ENCODE peak calls at places on chromosome 21, in six cellular contexts. One of them, this sample, is unnamed.

GRCh38 chr21:16330340-16331319 is 600.8 kb downstream of the USP25 start:
- DNase-seq in T47D: peak
- DNase-seq in activated CD8-positive, alpha-beta memory T cell treated with anti-CD3 and anti-CD28 coated beads, Interleukin-2, amount 10 ng/mL, durations not matched to agents 7 days and 5 days: no peak
- DNase-seq in NT2/D1: peak
- DNase-seq in NCI-H1694: peak
- DNase-seq in brain pericyte: peak
- DNase-seq in this sample: no peak

GRCh38 chr21:40053007-40053406 is 185.8 kb downstream of the PCP4 start:
- DNase-seq in T47D: no peak
- DNase-seq in activated CD8-positive, alpha-beta memory T cell treated with anti-CD3 and anti-CD28 coated beads, Interleukin-2, amount 10 ng/mL, durations not matched to agents 7 days and 5 days: no peak
- DNase-seq in NT2/D1: no peak
- DNase-seq in NCI-H1694: peak
- DNase-seq in brain pericyte: no peak
- DNase-seq in this sample: no peak

GRCh38 chr21:33360281-33360680 is 35.5 kb downstream of the IFNAR1 start:
- DNase-seq in T47D: no peak
- DNase-seq in activated CD8-positive, alpha-beta memory T cell treated with anti-CD3 and anti-CD28 coated beads, Interleukin-2, amount 10 ng/mL, durations not matched to agents 7 days and 5 days: no peak
- DNase-seq in NT2/D1: no peak
- DNase-seq in NCI-H1694: no peak
- DNase-seq in brain pericyte: no peak
- DNase-seq in this sample: peak

GRCh38 chr21:41387042-41387819 is 25.4 kb downstream of the MX2 start:
- DNase-seq in T47D: no peak
- DNase-seq in activated CD8-positive, alpha-beta memory T cell treated with anti-CD3 and anti-CD28 coated beads, Interleukin-2, amount 10 ng/mL, durations not matched to agents 7 days and 5 days: no peak
- DNase-seq in NT2/D1: no peak
- DNase-seq in NCI-H1694: no peak
- DNase-seq in brain pericyte: no peak
- DNase-seq in this sample: no peak

GRCh38 chr21:46325073-46325912 is 1.3 kb downstream of the PCNT start:
- DNase-seq in T47D: peak
- DNase-seq in activated CD8-positive, alpha-beta memory T cell treated with anti-CD3 and anti-CD28 coated beads, Interleukin-2, amount 10 ng/mL, durations not matched to agents 7 days and 5 days: peak
- DNase-seq in NT2/D1: peak
- DNase-seq in NCI-H1694: peak
- DNase-seq in brain pericyte: no peak
- DNase-seq in this sample: peak

GRCh38 chr21:27519357-27519756 is 552.5 kb upstream of the ADAMTS5 start:
- DNase-seq in T47D: no peak
- DNase-seq in activated CD8-positive, alpha-beta memory T cell treated with anti-CD3 and anti-CD28 coated beads, Interleukin-2, amount 10 ng/mL, durations not matched to agents 7 days and 5 days: no peak
- DNase-seq in NT2/D1: no peak
- DNase-seq in NCI-H1694: peak
- DNase-seq in brain pericyte: peak
- DNase-seq in this sample: peak

GRCh38 chr21:38979271-38980196 is 173.8 kb downstream of the ETS2 start:
- DNase-seq in T47D: peak
- DNase-seq in activated CD8-positive, alpha-beta memory T cell treated with anti-CD3 and anti-CD28 coated beads, Interleukin-2, amount 10 ng/mL, durations not matched to agents 7 days and 5 days: peak
- DNase-seq in NT2/D1: peak
- DNase-seq in NCI-H1694: no peak
- DNase-seq in brain pericyte: no peak
- DNase-seq in this sample: no peak

GRCh38 chr21:46117586-46118304 is 19.8 kb downstream of the COL6A2 start:
- DNase-seq in T47D: no peak
- DNase-seq in activated CD8-positive, alpha-beta memory T cell treated with anti-CD3 and anti-CD28 coated beads, Interleukin-2, amount 10 ng/mL, durations not matched to agents 7 days and 5 days: peak
- DNase-seq in NT2/D1: no peak
- DNase-seq in NCI-H1694: no peak
- DNase-seq in brain pericyte: no peak
- DNase-seq in this sample: peak

GRCh38 chr21:33660406-33660805 is 18.1 kb downstream of the ITSN1 start:
- DNase-seq in T47D: no peak
- DNase-seq in activated CD8-positive, alpha-beta memory T cell treated with anti-CD3 and anti-CD28 coated beads, Interleukin-2, amount 10 ng/mL, durations not matched to agents 7 days and 5 days: no peak
- DNase-seq in NT2/D1: no peak
- DNase-seq in NCI-H1694: no peak
- DNase-seq in brain pericyte: no peak
- DNase-seq in this sample: no peak

GRCh38 chr21:38380391-38381137 is 117.7 kb downstream of the ERG start:
- DNase-seq in T47D: no peak
- DNase-seq in activated CD8-positive, alpha-beta memory T cell treated with anti-CD3 and anti-CD28 coated beads, Interleukin-2, amount 10 ng/mL, durations not matched to agents 7 days and 5 days: no peak
- DNase-seq in NT2/D1: no peak
- DNase-seq in NCI-H1694: peak
- DNase-seq in brain pericyte: no peak
- DNase-seq in this sample: peak

GRCh38 chr21:39014751-39015150 is 168.5 kb downstream of the PSMG1 start:
- DNase-seq in T47D: no peak
- DNase-seq in activated CD8-positive, alpha-beta memory T cell treated with anti-CD3 and anti-CD28 coated beads, Interleukin-2, amount 10 ng/mL, durations not matched to agents 7 days and 5 days: no peak
- DNase-seq in NT2/D1: no peak
- DNase-seq in NCI-H1694: no peak
- DNase-seq in brain pericyte: peak
- DNase-seq in this sample: peak

GRCh38 chr21:41365377-41366107 is 3.7 kb downstream of the MX2 start:
- DNase-seq in T47D: no peak
- DNase-seq in activated CD8-positive, alpha-beta memory T cell treated with anti-CD3 and anti-CD28 coated beads, Interleukin-2, amount 10 ng/mL, durations not matched to agents 7 days and 5 days: no peak
- DNase-seq in NT2/D1: no peak
- DNase-seq in NCI-H1694: no peak
- DNase-seq in brain pericyte: no peak
- DNase-seq in this sample: no peak

GRCh38 chr21:15063081-15063820 is 1.5 kb downstream of the NRIP1 start:
- DNase-seq in T47D: peak
- DNase-seq in activated CD8-positive, alpha-beta memory T cell treated with anti-CD3 and anti-CD28 coated beads, Interleukin-2, amount 10 ng/mL, durations not matched to agents 7 days and 5 days: no peak
- DNase-seq in NT2/D1: no peak
- DNase-seq in NCI-H1694: no peak
- DNase-seq in brain pericyte: no peak
- DNase-seq in this sample: peak

GRCh38 chr21:16514316-16514715 is 784.5 kb downstream of the USP25 start:
- DNase-seq in T47D: no peak
- DNase-seq in activated CD8-positive, alpha-beta memory T cell treated with anti-CD3 and anti-CD28 coated beads, Interleukin-2, amount 10 ng/mL, durations not matched to agents 7 days and 5 days: no peak
- DNase-seq in NT2/D1: no peak
- DNase-seq in NCI-H1694: no peak
- DNase-seq in brain pericyte: no peak
- DNase-seq in this sample: no peak

GRCh38 chr21:44869860-44870747 is 3.4 kb downstream of the PTTG1IP start:
- DNase-seq in T47D: peak
- DNase-seq in activated CD8-positive, alpha-beta memory T cell treated with anti-CD3 and anti-CD28 coated beads, Interleukin-2, amount 10 ng/mL, durations not matched to agents 7 days and 5 days: no peak
- DNase-seq in NT2/D1: no peak
- DNase-seq in NCI-H1694: no peak
- DNase-seq in brain pericyte: no peak
- DNase-seq in this sample: peak

GRCh38 chr21:46318464-46318845 is 5.2 kb downstream of the C21orf58 start:
- DNase-seq in T47D: no peak
- DNase-seq in activated CD8-positive, alpha-beta memory T cell treated with anti-CD3 and anti-CD28 coated beads, Interleukin-2, amount 10 ng/mL, durations not matched to agents 7 days and 5 days: no peak
- DNase-seq in NT2/D1: no peak
- DNase-seq in NCI-H1694: no peak
- DNase-seq in brain pericyte: no peak
- DNase-seq in this sample: no peak

GRCh38 chr21:42258150-42258884 is 39.4 kb downstream of the ABCG1 start:
- DNase-seq in T47D: peak
- DNase-seq in activated CD8-positive, alpha-beta memory T cell treated with anti-CD3 and anti-CD28 coated beads, Interleukin-2, amount 10 ng/mL, durations not matched to agents 7 days and 5 days: peak
- DNase-seq in NT2/D1: peak
- DNase-seq in NCI-H1694: peak
- DNase-seq in brain pericyte: no peak
- DNase-seq in this sample: peak

GRCh38 chr21:31874817-31875216 is 2.0 kb downstream of the HUNK start:
- DNase-seq in T47D: peak
- DNase-seq in activated CD8-positive, alpha-beta memory T cell treated with anti-CD3 and anti-CD28 coated beads, Interleukin-2, amount 10 ng/mL, durations not matched to agents 7 days and 5 days: no peak
- DNase-seq in NT2/D1: no peak
- DNase-seq in NCI-H1694: no peak
- DNase-seq in brain pericyte: no peak
- DNase-seq in this sample: peak

GRCh38 chr21:29775462-29775861 is 164.3 kb downstream of the GRIK1 start:
- DNase-seq in T47D: no peak
- DNase-seq in activated CD8-positive, alpha-beta memory T cell treated with anti-CD3 and anti-CD28 coated beads, Interleukin-2, amount 10 ng/mL, durations not matched to agents 7 days and 5 days: no peak
- DNase-seq in NT2/D1: no peak
- DNase-seq in NCI-H1694: no peak
- DNase-seq in brain pericyte: no peak
- DNase-seq in this sample: no peak

GRCh38 chr21:16070207-16070651 is 340.4 kb downstream of the USP25 start:
- DNase-seq in T47D: peak
- DNase-seq in activated CD8-positive, alpha-beta memory T cell treated with anti-CD3 and anti-CD28 coated beads, Interleukin-2, amount 10 ng/mL, durations not matched to agents 7 days and 5 days: no peak
- DNase-seq in NT2/D1: no peak
- DNase-seq in NCI-H1694: no peak
- DNase-seq in brain pericyte: no peak
- DNase-seq in this sample: no peak

GRCh38 chr21:34882719-34883131 is 166.4 kb downstream of the RUNX1 start:
- DNase-seq in T47D: no peak
- DNase-seq in activated CD8-positive, alpha-beta memory T cell treated with anti-CD3 and anti-CD28 coated beads, Interleukin-2, amount 10 ng/mL, durations not matched to agents 7 days and 5 days: no peak
- DNase-seq in NT2/D1: no peak
- DNase-seq in NCI-H1694: no peak
- DNase-seq in brain pericyte: no peak
- DNase-seq in this sample: no peak

GRCh38 chr21:43866233-43866632 is 1.2 kb downstream of the AGPAT3 start:
- DNase-seq in T47D: peak
- DNase-seq in activated CD8-positive, alpha-beta memory T cell treated with anti-CD3 and anti-CD28 coated beads, Interleukin-2, amount 10 ng/mL, durations not matched to agents 7 days and 5 days: peak
- DNase-seq in NT2/D1: no peak
- DNase-seq in NCI-H1694: no peak
- DNase-seq in brain pericyte: no peak
- DNase-seq in this sample: no peak

GRCh38 chr21:27425574-27425973 is 458.7 kb upstream of the ADAMTS5 start:
- DNase-seq in T47D: no peak
- DNase-seq in activated CD8-positive, alpha-beta memory T cell treated with anti-CD3 and anti-CD28 coated beads, Interleukin-2, amount 10 ng/mL, durations not matched to agents 7 days and 5 days: no peak
- DNase-seq in NT2/D1: no peak
- DNase-seq in NCI-H1694: no peak
- DNase-seq in brain pericyte: no peak
- DNase-seq in this sample: no peak

GRCh38 chr21:35204850-35205564 is 155.9 kb upstream of the RUNX1 start:
- DNase-seq in T47D: no peak
- DNase-seq in activated CD8-positive, alpha-beta memory T cell treated with anti-CD3 and anti-CD28 coated beads, Interleukin-2, amount 10 ng/mL, durations not matched to agents 7 days and 5 days: no peak
- DNase-seq in NT2/D1: no peak
- DNase-seq in NCI-H1694: no peak
- DNase-seq in brain pericyte: no peak
- DNase-seq in this sample: peak

GRCh38 chr21:40120944-40121575 is 253.8 kb downstream of the PCP4 start:
- DNase-seq in T47D: peak
- DNase-seq in activated CD8-positive, alpha-beta memory T cell treated with anti-CD3 and anti-CD28 coated beads, Interleukin-2, amount 10 ng/mL, durations not matched to agents 7 days and 5 days: no peak
- DNase-seq in NT2/D1: peak
- DNase-seq in NCI-H1694: peak
- DNase-seq in brain pericyte: no peak
- DNase-seq in this sample: peak

GRCh38 chr21:34180826-34181359 is 107.5 kb downstream of the MRPS6 start:
- DNase-seq in T47D: no peak
- DNase-seq in activated CD8-positive, alpha-beta memory T cell treated with anti-CD3 and anti-CD28 coated beads, Interleukin-2, amount 10 ng/mL, durations not matched to agents 7 days and 5 days: no peak
- DNase-seq in NT2/D1: no peak
- DNase-seq in NCI-H1694: no peak
- DNase-seq in brain pericyte: no peak
- DNase-seq in this sample: no peak

GRCh38 chr21:45139473-45139872 is 65.1 kb downstream of the ADARB1 start:
- DNase-seq in T47D: no peak
- DNase-seq in activated CD8-positive, alpha-beta memory T cell treated with anti-CD3 and anti-CD28 coated beads, Interleukin-2, amount 10 ng/mL, durations not matched to agents 7 days and 5 days: no peak
- DNase-seq in NT2/D1: no peak
- DNase-seq in NCI-H1694: no peak
- DNase-seq in brain pericyte: no peak
- DNase-seq in this sample: no peak

GRCh38 chr21:20968391-20968790 is 29.8 kb upstream of the NCAM2 start:
- DNase-seq in T47D: no peak
- DNase-seq in activated CD8-positive, alpha-beta memory T cell treated with anti-CD3 and anti-CD28 coated beads, Interleukin-2, amount 10 ng/mL, durations not matched to agents 7 days and 5 days: no peak
- DNase-seq in NT2/D1: no peak
- DNase-seq in NCI-H1694: no peak
- DNase-seq in brain pericyte: no peak
- DNase-seq in this sample: no peak